ENCODE peak calls at places on chromosomes 16 and 17, in eight cellular contexts. V, F, I, R, N, M, B and P are unnamed samples.

GRCh38 chr17:77231076-77231871 is 90.5 kb downstream of the SEC14L1 start:
- DNase-seq in F (no peak), I (no peak), N (no peak), B (no peak), M (no peak), V (no peak), R (no peak), P (no peak)

GRCh38 chr17:13597723-13598347 is 3.9 kb downstream of the HS3ST3A1 start:
- DNase-seq in V (no peak), M (no peak), R (no peak), N (no peak), F (peak; percentile 61), B (peak; percentile 12), I (no peak), P (no peak)

GRCh38 chr17:43467981-43468541 is 15.7 kb upstream of the DHX8 start:
- DNase-seq in I (no peak), R (peak; percentile 86), F (peak; percentile 93), B (no peak), V (no peak), N (no peak), M (no peak), P (no peak)

GRCh38 chr17:81160306-81160705 is 5.0 kb upstream of the PVALEF start:
- DNase-seq in R (no peak), I (no peak), N (no peak), F (no peak), V (peak; percentile 26), M (no peak), B (no peak), P (no peak)

GRCh38 chr17:46078675-46079074 is 79.6 kb downstream of the STH start:
- DNase-seq in B (no peak), F (no peak), N (no peak), R (no peak), I (no peak), V (no peak), M (no peak), P (no peak)

GRCh38 chr16:6377956-6378355 is 954.7 kb upstream of the RBFOX1 start:
- DNase-seq in N (no peak), I (no peak), R (no peak), M (no peak), F (no peak), B (no peak), V (no peak), P (no peak)

GRCh38 chr16:52925143-52925542 is 127.6 kb downstream of the CHD9NB start:
- DNase-seq in M (no peak), F (no peak), V (no peak), R (no peak), I (no peak), N (no peak), B (no peak), P (no peak)

GRCh38 chr16:66431760-66432159 is 4.7 kb downstream of the BEAN1 start:
- DNase-seq in V (no peak), M (no peak), I (no peak), F (no peak), R (no peak), N (no peak), B (no peak), P (no peak)

GRCh38 chr17:35322749-35323148 is 50.7 kb downstream of the SLFN11 start:
- DNase-seq in V (no peak), F (no peak), M (no peak), N (no peak), B (no peak), R (no peak), I (no peak), P (no peak)

GRCh38 chr16:86045601-86045971 is 146.6 kb downstream of the IRF8 start:
- DNase-seq in V (no peak), B (no peak), F (no peak), R (no peak), I (no peak), N (no peak), M (no peak), P (no peak)

GRCh38 chr16:70428178-70428998 is 10.5 kb downstream of the ST3GAL2 start:
- DNase-seq in B (peak; percentile 44), R (peak; percentile 83), F (peak; percentile 93), N (peak; percentile 30), M (no peak), I (peak; percentile 49), V (peak; percentile 56), P (no peak)

GRCh38 chr17:48745381-48746275 is 17.1 kb upstream of the HOXB13 start:
- DNase-seq in F (no peak), B (peak; percentile 94), R (no peak), N (no peak), I (no peak), M (no peak), V (no peak), P (no peak)